ENCODE peak calls at places on chromosomes 1 and 21, in six cellular contexts. C is ovary; Y is lower leg skin; P is stimulated activated naive CD8-positive, alpha-beta T cell treated with anti-CD3 and anti-CD28 coated beads, Interleukin-15, amount 100 ng/mL, for 72 hours; I is Caki2; G is testis. H is an unnamed sample.

GRCh38 chr1:201026234-201026633 is 2.7 kb upstream of the KIF21B start:
- DNase-seq in C (no peak), Y (no peak), P (no peak), I (no peak), G (no peak), H (no peak)

GRCh38 chr1:21216835-21217811 is 40.4 kb upstream of the EIF4G3 start:
- DNase-seq in C (peak), Y (no peak), P (peak), I (peak), G (peak), H (peak)

GRCh38 chr1:167066333-167067122 is 23.6 kb downstream of the GPA33 start:
- DNase-seq in C (peak), Y (peak), P (peak), I (peak), G (peak), H (peak)

GRCh38 chr1:21347072-21347581 is 56.9 kb upstream of the ECE1 start:
- DNase-seq in C (no peak), Y (no peak), P (no peak), I (no peak), G (no peak), H (no peak)

GRCh38 chr1:226682841-226683800 is 56.0 kb downstream of the ITPKB start:
- DNase-seq in C (no peak), Y (no peak), P (peak), I (no peak), G (no peak), H (no peak)

GRCh38 chr1:230901711-230902110 is 33.4 kb upstream of the C1orf198 start:
- DNase-seq in C (no peak), Y (no peak), P (no peak), I (no peak), G (no peak), H (no peak)

GRCh38 chr1:64654519-64655341 is 90.1 kb upstream of the RAVER2 start:
- DNase-seq in C (no peak), Y (no peak), P (no peak), I (no peak), G (peak), H (no peak)

GRCh38 chr1:86718786-86719185 is 14.4 kb downstream of the SH3GLB1 start:
- DNase-seq in C (no peak), Y (no peak), P (no peak), I (no peak), G (no peak), H (no peak)

GRCh38 chr1:52268372-52268771 is 97.6 kb downstream of the CC2D1B start:
- DNase-seq in C (no peak), Y (no peak), P (no peak), I (no peak), G (no peak), H (no peak)

GRCh38 chr21:39014751-39015150 is 168.5 kb downstream of the PSMG1 start:
- DNase-seq in C (no peak), Y (no peak), P (no peak), I (peak), G (no peak), H (no peak)

GRCh38 chr1:229258031-229258850 is 12.7 kb upstream of the RAB4A start:
- DNase-seq in C (peak), Y (no peak), P (peak), I (peak), G (peak), H (peak)

GRCh38 chr1:151512326-151512725 is 1.1 kb downstream of the CGN start:
- DNase-seq in C (no peak), Y (no peak), P (no peak), I (no peak), G (no peak), H (no peak)

GRCh38 chr21:37914211-37914900 is 1.9 kb downstream of the KCNJ6 start:
- DNase-seq in C (no peak), Y (no peak), P (no peak), I (peak), G (peak), H (no peak)

GRCh38 chr21:33268736-33269441 is 2.7 kb downstream of the IL10RB start:
- DNase-seq in C (no peak), Y (no peak), P (peak), I (peak), G (no peak), H (no peak)

GRCh38 chr1:111561328-111561727 is 57.9 kb upstream of the ADORA3 start:
- DNase-seq in C (no peak), Y (no peak), P (no peak), I (no peak), G (no peak), H (no peak)

GRCh38 chr1:197465528-197466205 is 197.6 kb downstream of the CRB1 start:
- DNase-seq in C (no peak), Y (no peak), P (no peak), I (no peak), G (no peak), H (no peak)

GRCh38 chr1:190679444-190679843 is 201.8 kb upstream of the BRINP3 start:
- DNase-seq in C (no peak), Y (no peak), P (no peak), I (no peak), G (no peak), H (no peak)

GRCh38 chr1:91161166-91161565 is 139.3 kb upstream of the ZNF644 start:
- DNase-seq in C (no peak), Y (no peak), P (no peak), I (no peak), G (no peak), H (no peak)

GRCh38 chr21:33674226-33674625 is 31.9 kb downstream of the ITSN1 start:
- DNase-seq in C (no peak), Y (no peak), P (no peak), I (no peak), G (no peak), H (no peak)

GRCh38 chr1:193417420-193417819 is 231.0 kb upstream of the B3GALT2 start:
- DNase-seq in C (no peak), Y (no peak), P (no peak), I (peak), G (no peak), H (no peak)

GRCh38 chr1:81682490-81682889 is 118.2 kb upstream of the ADGRL2 start:
- DNase-seq in C (no peak), Y (no peak), P (no peak), I (peak), G (no peak), H (no peak)